ENCODE peak calls at places on chromosomes 12 and 14, in seven cellular contexts. F is CD4-positive, CD25-positive, alpha-beta regulatory T cell; E is esophagus muscularis mucosa; L is colonic mucosa; Q is trophoblast cell; W is mucosa of descending colon; C is PC-9. G is an unnamed sample. For H3K4me1, the result is how much of the 10 kb centered on the place peaks cover.

GRCh38 chr14:63727231-63727735 is 582 bp downstream of the SGPP1 start:
- DNase-seq in F (peak), E (peak), L (peak), Q (peak), W (peak), C (peak), G (peak)

GRCh38 chr12:1391722-1392121 is 202.7 kb downstream of the FBXL14 start:
- DNase-seq in F (no peak), E (no peak), L (no peak), Q (no peak), W (no peak), C (no peak), G (no peak)

GRCh38 chr12:104414581-104415305 is 42.0 kb upstream of the CHST11 start:
- DNase-seq in F (no peak), E (no peak), L (no peak), Q (peak), W (no peak), C (peak), G (no peak)

GRCh38 chr12:39605501-39605900 is 14.1 kb downstream of the ABCD2 start:
- DNase-seq in F (no peak), E (no peak), L (no peak), Q (no peak), W (no peak), C (no peak), G (no peak)

GRCh38 chr14:39241637-39242036 is 7.9 kb downstream of the MIA2 start:
- DNase-seq in F (no peak), E (no peak), L (no peak), Q (no peak), W (no peak), C (no peak), G (no peak)

GRCh38 chr12:89352242-89352491 is 134 bp downstream of the DUSP6 start:
- DNase-seq in F (no peak), E (no peak), L (no peak), Q (no peak), W (no peak), C (no peak), G (no peak)

GRCh38 chr14:31059152-31059924 is 33.2 kb upstream of the STRN3 start:
- DNase-seq in F (no peak), E (no peak), L (peak), Q (peak), W (peak), C (no peak), G (peak)

GRCh38 chr12:108323581-108323980 is 15.5 kb downstream of the CMKLR1 start:
- DNase-seq in F (no peak), E (no peak), L (no peak), Q (no peak), W (no peak), C (no peak), G (no peak)

GRCh38 chr12:113818833-113819232 is 147.3 kb downstream of the RBM19 start:
- DNase-seq in F (no peak), E (no peak), L (no peak), Q (no peak), W (no peak), C (no peak), G (no peak)

GRCh38 chr12:55957106-55957859 is 8.6 kb downstream of the PMEL start:
- DNase-seq in F (no peak), E (no peak), L (peak), Q (no peak), W (peak), C (peak), G (peak)

GRCh38 chr14:50399251-50400032 is 2.8 kb upstream of the CDKL1 start:
- DNase-seq in F (no peak), E (no peak), L (peak), Q (no peak), W (peak), C (no peak), G (peak)

GRCh38 chr14:96754162-96754844 is 42.9 kb upstream of the VRK1 start:
- DNase-seq in F (no peak), E (no peak), L (no peak), Q (no peak), W (no peak), C (no peak), G (no peak)

GRCh38 chr14:58697927-58698641 is 60.3 kb downstream of the DACT1 start:
- DNase-seq in F (no peak), E (no peak), L (peak), Q (no peak), W (peak), C (no peak), G (peak)

GRCh38 chr12:24527102-24527501 is 421.8 kb downstream of the BCAT1 start:
- DNase-seq in F (no peak), E (no peak), L (no peak), Q (no peak), W (no peak), C (no peak), G (no peak)

GRCh38 chr14:80364274-80364673 is 153.0 kb upstream of the DIO2 start:
- DNase-seq in F (no peak), E (no peak), L (no peak), Q (no peak), W (no peak), C (no peak), G (no peak)

GRCh38 chr12:8065991-8066594 is at the start of gene C3AR1:
- DNase-seq in F (peak), E (no peak), L (no peak), Q (no peak), W (peak), C (no peak), G (peak)

GRCh38 chr12:6280053-6280469 is 30.4 kb upstream of the PLEKHG6 start:
- DNase-seq in F (no peak), E (no peak), L (peak), Q (peak), W (peak), C (peak), G (peak)

GRCh38 chr12:26845057-26845666 is 12.2 kb upstream of the ITPR2 start:
- DNase-seq in F (no peak), E (no peak), L (peak), Q (peak), W (peak), C (peak), G (peak)

GRCh38 chr14:99699071-99699760 is 15.1 kb downstream of the CYP46A1 start:
- DNase-seq in F (no peak), E (no peak), L (no peak), Q (no peak), W (no peak), C (no peak), G (no peak)

GRCh38 chr14:35821546-35822411 is 4.4 kb upstream of the BRMS1L start:
- DNase-seq in F (no peak), E (no peak), L (no peak), Q (peak), W (peak), C (peak), G (peak)

GRCh38 chr14:81095539-81095938 is 125.2 kb downstream of the GTF2A1 start:
- DNase-seq in F (no peak), E (no peak), L (no peak), Q (no peak), W (no peak), C (no peak), G (no peak)

GRCh38 chr12:55736780-55737580 is 5.9 kb upstream of the GDF11 start:
- DNase-seq in F (peak), E (no peak), L (peak), Q (peak), W (peak), C (peak), G (peak)

GRCh38 chr12:23884909-23885308 is 64.6 kb downstream of the SOX5 start:
- DNase-seq in F (no peak), E (no peak), L (no peak), Q (no peak), W (no peak), C (no peak), G (no peak)

GRCh38 chr12:15620726-15621125 is 168.5 kb downstream of the EPS8 start:
- DNase-seq in F (no peak), E (no peak), L (no peak), Q (no peak), W (no peak), C (no peak), G (no peak)

GRCh38 chr12:2892246-2892645 is 1.6 kb downstream of the TULP3 start:
- DNase-seq in F (no peak), E (no peak), L (no peak), Q (no peak), W (no peak), C (no peak), G (no peak)

GRCh38 chr14:23151342-23151741 is 32.1 kb downstream of the SLC7A8 start:
- DNase-seq in F (no peak), E (no peak), L (no peak), Q (no peak), W (no peak), C (no peak), G (no peak)
- H3K4me1 ChIP-seq in F (under half), E (under half), L (under half), Q (under half), W (under half), C (under half), G (under half)

GRCh38 chr12:125148316-125148715 is 83.1 kb downstream of the AACS start:
- DNase-seq in F (no peak), E (no peak), L (no peak), Q (peak), W (no peak), C (no peak), G (no peak)

GRCh38 chr12:125152463-125152862 is 87.2 kb downstream of the AACS start:
- DNase-seq in F (no peak), E (no peak), L (no peak), Q (no peak), W (no peak), C (no peak), G (no peak)

GRCh38 chr12:125151284-125151683 is 86.0 kb downstream of the AACS start:
- DNase-seq in F (no peak), E (no peak), L (no peak), Q (peak), W (no peak), C (no peak), G (no peak)

GRCh38 chr12:125145196-125145595 is 80.0 kb downstream of the AACS start:
- DNase-seq in F (no peak), E (no peak), L (no peak), Q (no peak), W (no peak), C (no peak), G (no peak)

GRCh38 chr12:125149160-125150108 is 84.2 kb downstream of the AACS start:
- DNase-seq in F (no peak), E (no peak), L (no peak), Q (no peak), W (no peak), C (no peak), G (no peak)
- H3K4me3 ChIP-seq in F (no peak), E (no peak), L (no peak), Q (no peak), W (no peak), C (no peak), G (no peak)

GRCh38 chr12:123071401-123072304 is 79.2 kb downstream of the PITPNM2 start:
- DNase-seq in F (no peak), E (no peak), L (no peak), Q (no peak), W (peak), C (no peak), G (no peak)

GRCh38 chr12:123069436-123070266 is 81.2 kb downstream of the PITPNM2 start:
- DNase-seq in F (no peak), E (no peak), L (no peak), Q (no peak), W (no peak), C (no peak), G (no peak)

GRCh38 chr12:123067654-123068053 is 83.2 kb downstream of the PITPNM2 start:
- DNase-seq in F (no peak), E (no peak), L (no peak), Q (no peak), W (no peak), C (no peak), G (no peak)

GRCh38 chr12:123073962-123074801 is 76.7 kb downstream of the PITPNM2 start:
- DNase-seq in F (no peak), E (no peak), L (no peak), Q (no peak), W (no peak), C (no peak), G (no peak)

GRCh38 chr12:123070267-123071081 is 80.4 kb downstream of the PITPNM2 start:
- DNase-seq in F (no peak), E (no peak), L (no peak), Q (peak), W (no peak), C (peak), G (no peak)
- H3K4me1 ChIP-seq in F (under half), E (half or more), L (under half), Q (under half), W (under half), C (under half), G (under half)

GRCh38 chr12:130880411-130880885 is 8.6 kb downstream of the RAN start:
- DNase-seq in F (no peak), E (no peak), L (no peak), Q (no peak), W (no peak), C (no peak), G (peak)
- H3K4me3 ChIP-seq in F (peak), E (peak), L (peak), Q (peak), W (no peak), C (no peak), G (no peak)

G was measured in small intestine.